ENCODE peak calls at places on chromosomes 4 and X, in nine cellular contexts. One of them, this sample, is unnamed.

GRCh38 chr4:47926667-47927258 is 12.4 kb upstream of the NFXL1 start:
- DNase-seq in upper lobe of right lung: peak
- DNase-seq in omental fat pad: no peak
- DNase-seq in iPS-NIHi11: peak
- DNase-seq in CD4-positive, alpha-beta memory T cell: peak
- DNase-seq in nucleus accumbens: peak
- DNase-seq in Calu3: peak
- DNase-seq in RWPE1: peak
- DNase-seq in NCI-H774: peak
- DNase-seq in this sample: peak

GRCh38 chr4:181261279-181261678 is 981.9 kb upstream of the TENM3 start:
- DNase-seq in NCI-H774: peak
- DNase-seq in Calu3: peak
- DNase-seq in iPS-NIHi11: peak
- DNase-seq in omental fat pad: no peak
- DNase-seq in CD4-positive, alpha-beta memory T cell: no peak
- DNase-seq in upper lobe of right lung: no peak
- DNase-seq in nucleus accumbens: no peak
- DNase-seq in RWPE1: no peak
- DNase-seq in this sample: peak

GRCh38 chrX:17822351-17822750 is 38.7 kb downstream of the RAI2 start:
- DNase-seq in NCI-H774: no peak
- DNase-seq in upper lobe of right lung: no peak
- DNase-seq in omental fat pad: no peak
- DNase-seq in nucleus accumbens: no peak
- DNase-seq in CD4-positive, alpha-beta memory T cell: no peak
- DNase-seq in Calu3: no peak
- DNase-seq in RWPE1: no peak
- DNase-seq in iPS-NIHi11: no peak
- DNase-seq in this sample: no peak

GRCh38 chr4:112951362-112951962 is 98.0 kb upstream of the ANK2 start:
- DNase-seq in iPS-NIHi11: no peak
- DNase-seq in RWPE1: no peak
- DNase-seq in upper lobe of right lung: no peak
- DNase-seq in Calu3: no peak
- DNase-seq in omental fat pad: no peak
- DNase-seq in CD4-positive, alpha-beta memory T cell: peak
- DNase-seq in nucleus accumbens: no peak
- DNase-seq in NCI-H774: no peak
- DNase-seq in this sample: peak

GRCh38 chr4:53688186-53688790 is 97.0 kb upstream of the LNX1 start:
- DNase-seq in Calu3: peak
- DNase-seq in omental fat pad: no peak
- DNase-seq in upper lobe of right lung: no peak
- DNase-seq in CD4-positive, alpha-beta memory T cell: no peak
- DNase-seq in RWPE1: peak
- DNase-seq in iPS-NIHi11: no peak
- DNase-seq in NCI-H774: no peak
- DNase-seq in nucleus accumbens: no peak
- DNase-seq in this sample: no peak

GRCh38 chrX:118612290-118612689 is 115.1 kb upstream of the IL13RA1 start:
- DNase-seq in iPS-NIHi11: no peak
- DNase-seq in nucleus accumbens: no peak
- DNase-seq in upper lobe of right lung: no peak
- DNase-seq in Calu3: no peak
- DNase-seq in NCI-H774: no peak
- DNase-seq in CD4-positive, alpha-beta memory T cell: no peak
- DNase-seq in omental fat pad: no peak
- DNase-seq in RWPE1: no peak
- DNase-seq in this sample: no peak

GRCh38 chrX:69031181-69031580 is 134.1 kb downstream of the PJA1 start:
- DNase-seq in upper lobe of right lung: no peak
- DNase-seq in omental fat pad: no peak
- DNase-seq in NCI-H774: no peak
- DNase-seq in Calu3: peak
- DNase-seq in iPS-NIHi11: peak
- DNase-seq in RWPE1: no peak
- DNase-seq in CD4-positive, alpha-beta memory T cell: no peak
- DNase-seq in nucleus accumbens: no peak
- DNase-seq in this sample: peak

GRCh38 chr4:43296946-43297528 is 404.5 kb downstream of the GRXCR1 start:
- DNase-seq in RWPE1: no peak
- DNase-seq in omental fat pad: no peak
- DNase-seq in nucleus accumbens: no peak
- DNase-seq in iPS-NIHi11: no peak
- DNase-seq in CD4-positive, alpha-beta memory T cell: no peak
- DNase-seq in upper lobe of right lung: no peak
- DNase-seq in NCI-H774: no peak
- DNase-seq in Calu3: no peak
- DNase-seq in this sample: no peak

GRCh38 chrX:49919617-49920016 is 2.8 kb upstream of the CLCN5 start:
- DNase-seq in omental fat pad: peak
- DNase-seq in NCI-H774: no peak
- DNase-seq in iPS-NIHi11: peak
- DNase-seq in CD4-positive, alpha-beta memory T cell: no peak
- DNase-seq in RWPE1: no peak
- DNase-seq in nucleus accumbens: peak
- DNase-seq in upper lobe of right lung: no peak
- DNase-seq in Calu3: peak
- DNase-seq in this sample: peak

GRCh38 chr4:4985844-4986243 is 33.4 kb downstream of the CYTL1 start:
- DNase-seq in iPS-NIHi11: no peak
- DNase-seq in upper lobe of right lung: no peak
- DNase-seq in CD4-positive, alpha-beta memory T cell: no peak
- DNase-seq in Calu3: no peak
- DNase-seq in omental fat pad: no peak
- DNase-seq in nucleus accumbens: no peak
- DNase-seq in NCI-H774: no peak
- DNase-seq in RWPE1: no peak
- DNase-seq in this sample: no peak

GRCh38 chrX:35439692-35440091 is 358.4 kb upstream of the MAGEB16 start:
- DNase-seq in iPS-NIHi11: no peak
- DNase-seq in omental fat pad: no peak
- DNase-seq in upper lobe of right lung: no peak
- DNase-seq in RWPE1: no peak
- DNase-seq in NCI-H774: no peak
- DNase-seq in Calu3: peak
- DNase-seq in nucleus accumbens: no peak
- DNase-seq in CD4-positive, alpha-beta memory T cell: no peak
- DNase-seq in this sample: no peak

GRCh38 chrX:70422886-70423336 is at the start of gene GDPD2:
- DNase-seq in omental fat pad: no peak
- DNase-seq in Calu3: peak
- DNase-seq in NCI-H774: peak
- DNase-seq in upper lobe of right lung: no peak
- DNase-seq in CD4-positive, alpha-beta memory T cell: no peak
- DNase-seq in RWPE1: no peak
- DNase-seq in nucleus accumbens: peak
- DNase-seq in iPS-NIHi11: peak
- DNase-seq in this sample: peak

GRCh38 chr4:8515316-8516060 is 64.7 kb upstream of the GPR78 start:
- DNase-seq in upper lobe of right lung: no peak
- DNase-seq in NCI-H774: no peak
- DNase-seq in Calu3: no peak
- DNase-seq in iPS-NIHi11: no peak
- DNase-seq in nucleus accumbens: no peak
- DNase-seq in omental fat pad: no peak
- DNase-seq in RWPE1: no peak
- DNase-seq in CD4-positive, alpha-beta memory T cell: no peak
- DNase-seq in this sample: no peak

GRCh38 chrX:16786791-16787735 is 797 bp downstream of the TXLNG start:
- DNase-seq in iPS-NIHi11: peak
- DNase-seq in nucleus accumbens: peak
- DNase-seq in Calu3: peak
- DNase-seq in omental fat pad: no peak
- DNase-seq in CD4-positive, alpha-beta memory T cell: peak
- DNase-seq in NCI-H774: no peak
- DNase-seq in RWPE1: no peak
- DNase-seq in upper lobe of right lung: peak
- DNase-seq in this sample: no peak

GRCh38 chrX:40268126-40268525 is 170.4 kb upstream of the BCOR start:
- DNase-seq in omental fat pad: no peak
- DNase-seq in upper lobe of right lung: no peak
- DNase-seq in nucleus accumbens: no peak
- DNase-seq in NCI-H774: no peak
- DNase-seq in CD4-positive, alpha-beta memory T cell: no peak
- DNase-seq in iPS-NIHi11: no peak
- DNase-seq in RWPE1: no peak
- DNase-seq in Calu3: no peak
- DNase-seq in this sample: no peak

GRCh38 chrX:39242187-39242586 is 440.9 kb downstream of the MID1IP1 start:
- DNase-seq in NCI-H774: no peak
- DNase-seq in CD4-positive, alpha-beta memory T cell: peak
- DNase-seq in upper lobe of right lung: no peak
- DNase-seq in RWPE1: peak
- DNase-seq in iPS-NIHi11: peak
- DNase-seq in omental fat pad: no peak
- DNase-seq in nucleus accumbens: peak
- DNase-seq in Calu3: peak
- DNase-seq in this sample: peak

GRCh38 chr4:95614684-95615205 is 66.0 kb upstream of the UNC5C start:
- DNase-seq in CD4-positive, alpha-beta memory T cell: no peak
- DNase-seq in Calu3: no peak
- DNase-seq in NCI-H774: no peak
- DNase-seq in iPS-NIHi11: no peak
- DNase-seq in omental fat pad: no peak
- DNase-seq in upper lobe of right lung: no peak
- DNase-seq in nucleus accumbens: no peak
- DNase-seq in RWPE1: no peak
- DNase-seq in this sample: no peak

GRCh38 chr4:169774466-169775445 is 17.0 kb upstream of the HPF1 start:
- DNase-seq in nucleus accumbens: peak
- DNase-seq in Calu3: no peak
- DNase-seq in iPS-NIHi11: peak
- DNase-seq in RWPE1: no peak
- DNase-seq in omental fat pad: no peak
- DNase-seq in CD4-positive, alpha-beta memory T cell: no peak
- DNase-seq in upper lobe of right lung: no peak
- DNase-seq in NCI-H774: no peak
- DNase-seq in this sample: peak

GRCh38 chr4:17816142-17816541 is 5.4 kb downstream of the NCAPG start:
- DNase-seq in upper lobe of right lung: no peak
- DNase-seq in CD4-positive, alpha-beta memory T cell: no peak
- DNase-seq in RWPE1: no peak
- DNase-seq in Calu3: no peak
- DNase-seq in nucleus accumbens: no peak
- DNase-seq in omental fat pad: no peak
- DNase-seq in iPS-NIHi11: no peak
- DNase-seq in NCI-H774: no peak
- DNase-seq in this sample: no peak

GRCh38 chr4:182825003-182825402 is 92.2 kb downstream of the DCTD start:
- DNase-seq in CD4-positive, alpha-beta memory T cell: no peak
- DNase-seq in NCI-H774: no peak
- DNase-seq in nucleus accumbens: no peak
- DNase-seq in omental fat pad: no peak
- DNase-seq in RWPE1: no peak
- DNase-seq in upper lobe of right lung: no peak
- DNase-seq in iPS-NIHi11: no peak
- DNase-seq in Calu3: no peak
- DNase-seq in this sample: no peak

GRCh38 chrX:111447298-111447697 is 35.3 kb upstream of the DCX start:
- DNase-seq in iPS-NIHi11: peak
- DNase-seq in RWPE1: no peak
- DNase-seq in upper lobe of right lung: no peak
- DNase-seq in nucleus accumbens: peak
- DNase-seq in NCI-H774: peak
- DNase-seq in Calu3: peak
- DNase-seq in omental fat pad: no peak
- DNase-seq in CD4-positive, alpha-beta memory T cell: no peak
- DNase-seq in this sample: peak

GRCh38 chr4:163697121-163697520 is 202.6 kb downstream of the TMA16 start:
- DNase-seq in RWPE1: peak
- DNase-seq in omental fat pad: no peak
- DNase-seq in iPS-NIHi11: no peak
- DNase-seq in Calu3: no peak
- DNase-seq in nucleus accumbens: no peak
- DNase-seq in CD4-positive, alpha-beta memory T cell: no peak
- DNase-seq in upper lobe of right lung: no peak
- DNase-seq in NCI-H774: no peak
- DNase-seq in this sample: no peak

GRCh38 chr4:19807505-19807904 is 444.2 kb upstream of the SLIT2 start:
- DNase-seq in Calu3: peak
- DNase-seq in NCI-H774: peak
- DNase-seq in CD4-positive, alpha-beta memory T cell: no peak
- DNase-seq in RWPE1: peak
- DNase-seq in upper lobe of right lung: no peak
- DNase-seq in omental fat pad: no peak
- DNase-seq in nucleus accumbens: no peak
- DNase-seq in iPS-NIHi11: peak
- DNase-seq in this sample: peak

GRCh38 chr4:42819863-42820514 is 72.5 kb upstream of the GRXCR1 start:
- DNase-seq in NCI-H774: no peak
- DNase-seq in CD4-positive, alpha-beta memory T cell: no peak
- DNase-seq in upper lobe of right lung: no peak
- DNase-seq in nucleus accumbens: no peak
- DNase-seq in RWPE1: no peak
- DNase-seq in iPS-NIHi11: no peak
- DNase-seq in Calu3: no peak
- DNase-seq in omental fat pad: no peak
- DNase-seq in this sample: no peak

GRCh38 chr4:143400082-143400481 is 63.4 kb downstream of the GAB1 start:
- DNase-seq in nucleus accumbens: peak
- DNase-seq in omental fat pad: no peak
- DNase-seq in Calu3: no peak
- DNase-seq in NCI-H774: no peak
- DNase-seq in upper lobe of right lung: no peak
- DNase-seq in RWPE1: no peak
- DNase-seq in iPS-NIHi11: no peak
- DNase-seq in CD4-positive, alpha-beta memory T cell: no peak
- DNase-seq in this sample: no peak

GRCh38 chr4:102316585-102316984 is 28.7 kb downstream of the SLC39A8 start:
- DNase-seq in iPS-NIHi11: no peak
- DNase-seq in nucleus accumbens: no peak
- DNase-seq in Calu3: no peak
- DNase-seq in RWPE1: no peak
- DNase-seq in CD4-positive, alpha-beta memory T cell: no peak
- DNase-seq in omental fat pad: no peak
- DNase-seq in NCI-H774: no peak
- DNase-seq in upper lobe of right lung: no peak
- DNase-seq in this sample: no peak

GRCh38 chr4:2079006-2079405 is 19.9 kb downstream of the NAT8L start:
- DNase-seq in RWPE1: no peak
- DNase-seq in CD4-positive, alpha-beta memory T cell: no peak
- DNase-seq in Calu3: no peak
- DNase-seq in omental fat pad: no peak
- DNase-seq in NCI-H774: no peak
- DNase-seq in nucleus accumbens: no peak
- DNase-seq in upper lobe of right lung: peak
- DNase-seq in iPS-NIHi11: no peak
- DNase-seq in this sample: no peak

This sample was measured in left kidney.